ENCODE peak calls at places on chromosomes 7 and 10, in six cellular contexts. A is GM12865, K is endodermal cell, H is fibroblast of villous mesenchyme, M is IMR-90, V is WERI-Rb-1. X is an unnamed sample.
A peak's percentile ranks its signal among the peaks of the same experiment; 100 is the strongest.

GRCh38 chr7:158394936-158395335 is 192.7 kb downstream of the PTPRN2 start:
- DNase-seq in A (no peak), K (peak; percentile 89), H (no peak), M (no peak), V (peak; percentile 65), X (no peak)

GRCh38 chr7:11557627-11558026 is 274.4 kb downstream of the THSD7A start:
- DNase-seq in A (peak; percentile 52), K (peak; percentile 84), H (peak; percentile 73), M (no peak), V (peak; percentile 55), X (no peak)

GRCh38 chr10:69438531-69439349 is 12.5 kb upstream of the TSPAN15 start:
- DNase-seq in A (no peak), K (no peak), H (peak; percentile 89), M (peak; percentile 16), V (peak; percentile 41), X (peak; percentile 4)

GRCh38 chr10:24958701-24959392 is 6.4 kb upstream of the PRTFDC1 start:
- DNase-seq in A (no peak), K (no peak), H (peak; percentile 96), M (peak; percentile 80), V (no peak), X (peak; percentile 81)

GRCh38 chr7:69245646-69246045 is 352.6 kb upstream of the AUTS2 start:
- DNase-seq in A (no peak), K (no peak), H (no peak), M (no peak), V (no peak), X (peak; percentile 29)

GRCh38 chr10:16652154-16652553 is 130.5 kb upstream of the C1QL3 start:
- DNase-seq in A (no peak), K (no peak), H (peak; percentile 24), M (peak; percentile 64), V (no peak), X (no peak)

GRCh38 chr7:121798896-121799295 is 74.1 kb upstream of the PTPRZ1 start:
- DNase-seq in A (no peak), K (peak; percentile 71), H (no peak), M (no peak), V (peak; percentile 44), X (peak; percentile 64)

GRCh38 chr7:47375590-47375989 is 206.3 kb downstream of the TNS3 start:
- DNase-seq in A (no peak), K (no peak), H (no peak), M (peak; percentile 26), V (no peak), X (no peak)

GRCh38 chr7:105209870-105210269 is 178.9 kb downstream of the SRPK2 start:
- DNase-seq in A (no peak), K (no peak), H (no peak), M (peak; percentile 20), V (no peak), X (no peak)

GRCh38 chr7:105213619-105214018 is 175.1 kb downstream of the SRPK2 start:
- DNase-seq in A (no peak), K (no peak), H (no peak), M (no peak), V (no peak), X (no peak)

GRCh38 chr7:105209433-105209832 is 179.3 kb downstream of the SRPK2 start:
- DNase-seq in A (no peak), K (no peak), H (no peak), M (no peak), V (no peak), X (no peak)

GRCh38 chr7:105212236-105212635 is 176.5 kb downstream of the SRPK2 start:
- DNase-seq in A (no peak), K (no peak), H (no peak), M (no peak), V (no peak), X (peak; percentile 50)

GRCh38 chr7:105210721-105211205 is 178.0 kb downstream of the SRPK2 start:
- DNase-seq in A (peak; percentile 71), K (peak; percentile 56), H (no peak), M (no peak), V (no peak), X (no peak)
- TF ChIP-seq CTCF in A (no peak), K (peak; percentile 36), H (no peak), M (no peak), V (no peak), X (no peak)

GRCh38 chr10:52729259-52730104 is 43.1 kb downstream of the MBL2 start:
- DNase-seq in A (peak; percentile 13), K (no peak), H (peak; percentile 52), M (peak; percentile 43), V (no peak), X (peak; percentile 51)
- H3K4me3 ChIP-seq in A (no peak overlapping the region), K (no peak overlapping the region), H (no peak overlapping the region), M (no peak overlapping the region), V (no peak overlapping the region), X (no peak overlapping the region)

GRCh38 chr10:113027574-113028392 is 77.7 kb downstream of the TCF7L2 start:
- DNase-seq in A (no peak), K (peak; percentile 61), H (peak; percentile 61), M (no peak), V (peak; percentile 68), X (peak; percentile 44)
- TF ChIP-seq CTCF in A (no peak), K (peak; percentile 35), H (no peak), M (no peak), V (no peak), X (no peak)

GRCh38 chr10:101141622-101142532 is 10.8 kb downstream of the TLX1 start:
- DNase-seq in A (peak; percentile 83), K (peak; percentile 96), H (peak; percentile 77), M (peak; percentile 72), V (peak; percentile 90), X (peak; percentile 76)
- H3K4me3 ChIP-seq in A (no peak overlapping the region), K (no peak overlapping the region), H (no peak overlapping the region), M (no peak overlapping the region), V (peak overlapping the region; percentile 23), X (no peak overlapping the region)

GRCh38 chr7:114953724-114954123 is 31.8 kb downstream of the MDFIC start:
- DNase-seq in A (no peak), K (no peak), H (no peak), M (no peak), V (no peak), X (no peak)
- TF ChIP-seq CTCF in A (no peak), K (no peak), H (no peak), M (no peak), V (no peak), X (no peak)

GRCh38 chr10:116748471-116748870 is 6.1 kb upstream of the HSPA12A start:
- DNase-seq in A (no peak), K (no peak), H (no peak), M (no peak), V (no peak), X (no peak)
- H3K4me3 ChIP-seq in A (no peak overlapping the region), K (no peak overlapping the region), H (no peak overlapping the region), M (no peak overlapping the region), V (no peak overlapping the region), X (no peak overlapping the region)

GRCh38 chr10:11881028-11881476 is 57.9 kb downstream of the PROSER2 start:
- DNase-seq in A (no peak), K (no peak), H (no peak), M (no peak), V (no peak), X (no peak)

GRCh38 chr10:11878776-11879175 is 55.6 kb downstream of the PROSER2 start:
- DNase-seq in A (no peak), K (no peak), H (no peak), M (no peak), V (no peak), X (no peak)

GRCh38 chr10:11881477-11882417 is 58.6 kb downstream of the PROSER2 start:
- DNase-seq in A (no peak), K (peak; percentile 82), H (no peak), M (peak; percentile 23), V (no peak), X (no peak)

GRCh38 chr10:11879387-11880168 is 56.4 kb downstream of the PROSER2 start:
- DNase-seq in A (no peak), K (peak; percentile 45), H (no peak), M (no peak), V (no peak), X (no peak)

GRCh38 chr10:11880169-11881027 is 57.2 kb downstream of the PROSER2 start:
- DNase-seq in A (no peak), K (peak; percentile 80), H (no peak), M (no peak), V (no peak), X (no peak)
- TF ChIP-seq CTCF in A (no peak), K (peak; percentile 36), H (no peak), M (no peak), V (no peak), X (no peak)

GRCh38 chr7:130957140-130957513 is 223.1 kb upstream of the KLF14 start:
- DNase-seq in A (no peak), K (no peak), H (no peak), M (no peak), V (no peak), X (no peak)
- H3K4me3 ChIP-seq in A (peak overlapping the region; percentile 84), K (no peak overlapping the region), H (no peak overlapping the region), M (no peak overlapping the region), V (no peak overlapping the region), X (no peak overlapping the region)